ENCODE peak calls at places on chromosomes 3 and 15, in four cellular contexts. E is tibial artery, A is mucosa of descending colon, J is A549. V is an unnamed sample. For H3K4me1, the result is how much of the 10 kb centered on the place peaks cover.

GRCh38 chr15:65305776-65306175 is 1.3 kb downstream of the RNU5B-1 start:
- DNase-seq in E (no peak), A (no peak), J (no peak), V (no peak)

GRCh38 chr3:171374661-171375285 is 85.4 kb downstream of the TNIK start:
- DNase-seq in A (no peak), E (no peak), J (no peak), V (no peak)

GRCh38 chr3:185094691-185095090 is 58.2 kb downstream of the C3orf70 start:
- DNase-seq in J (no peak), E (no peak), A (no peak), V (no peak)

GRCh38 chr3:155643581-155644165 is 101.2 kb downstream of the PLCH1 start:
- DNase-seq in J (peak), A (no peak), E (no peak), V (no peak)

GRCh38 chr15:68550498-68551295 is 28.1 kb upstream of the CORO2B start:
- DNase-seq in E (peak), A (peak), J (peak), V (peak)

GRCh38 chr3:45496550-45496949 is 98.0 kb upstream of the LIMD1 start:
- DNase-seq in A (no peak), E (no peak), J (no peak), V (peak)

GRCh38 chr3:184740509-184741258 is 28.8 kb upstream of the MAGEF1 start:
- DNase-seq in A (no peak), E (no peak), J (no peak), V (no peak)

GRCh38 chr3:58568572-58569286 is 8.5 kb downstream of the FAM107A start:
- DNase-seq in J (peak), E (peak), A (peak), V (peak)

GRCh38 chr3:56054827-56055226 is 413.4 kb downstream of the ERC2 start:
- DNase-seq in E (no peak), A (no peak), J (no peak), V (no peak)

GRCh38 chr15:62835351-62835750 is 207.2 kb upstream of the TPM1 start:
- DNase-seq in E (no peak), A (no peak), J (no peak), V (peak)

GRCh38 chr3:108477511-108478147 is 32.8 kb downstream of the MYH15 start:
- DNase-seq in E (no peak), A (peak), J (peak), V (peak)

GRCh38 chr3:46889381-46890110 is 12.0 kb downstream of the PTH1R start:
- DNase-seq in A (no peak), J (no peak), E (no peak), V (no peak)

GRCh38 chr15:52464478-52464877 is 64.2 kb downstream of the MYO5A start:
- DNase-seq in A (no peak), E (no peak), J (no peak), V (no peak)

GRCh38 chr3:171116802-171117395 is 90.4 kb upstream of the SLC2A2 start:
- DNase-seq in J (no peak), E (no peak), A (no peak), V (no peak)

GRCh38 chr3:44647771-44648170 is 761 bp upstream of the ZNF35 start:
- DNase-seq in J (no peak), E (no peak), A (no peak), V (no peak)

GRCh38 chr3:30035935-30036567 is 570.4 kb upstream of the TGFBR2 start:
- DNase-seq in A (no peak), J (no peak), E (no peak), V (no peak)

GRCh38 chr3:121232309-121233225 is 313.2 kb downstream of the POLQ start:
- DNase-seq in E (no peak), J (no peak), A (no peak), V (peak)

GRCh38 chr15:74301583-74302374 is 65.7 kb downstream of the CCDC33 start:
- DNase-seq in A (no peak), E (no peak), J (no peak), V (no peak)

GRCh38 chr15:62745621-62746180 is 296.8 kb upstream of the TPM1 start:
- DNase-seq in J (no peak), E (no peak), A (no peak), V (no peak)

GRCh38 chr3:88985491-88985890 is 121.9 kb upstream of the EPHA3 start:
- DNase-seq in A (no peak), E (no peak), J (no peak), V (no peak)

GRCh38 chr3:131903988-131904415 is 130.8 kb downstream of the CPNE4 start:
- DNase-seq in A (no peak), E (no peak), J (peak), V (no peak)

DNA sequence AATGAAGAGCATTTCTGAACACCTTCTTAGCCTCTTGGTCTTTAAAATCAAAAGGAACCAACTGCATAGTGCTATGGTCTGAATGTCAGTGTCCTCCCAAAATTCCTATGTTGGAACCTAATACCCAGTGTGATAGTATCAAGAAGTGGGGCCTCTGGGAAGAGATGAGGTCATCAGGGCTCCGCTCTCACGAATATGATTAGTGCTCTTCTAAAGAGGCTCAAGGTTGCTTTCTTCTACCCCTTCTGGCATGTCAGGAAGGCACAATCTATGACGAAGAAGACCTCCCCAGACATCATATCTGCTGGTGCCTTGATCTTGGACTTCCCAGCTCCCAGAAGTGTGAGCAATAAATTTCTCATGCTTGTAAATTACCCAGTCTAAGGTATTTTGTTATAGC is 209.5 kb downstream of the MAGI1 start:
- DNase-seq in J (no peak), E (no peak), A (no peak), V (no peak)
- H3K4me1 ChIP-seq in J (under half), E (under half), A (under half), V (under half)

GRCh38 chr15:83472797-83473196 is 25.7 kb downstream of the SH3GL3 start:
- DNase-seq in A (no peak), J (no peak), E (no peak), V (no peak)

GRCh38 chr15:83472151-83472550 is 25.0 kb downstream of the SH3GL3 start:
- DNase-seq in E (no peak), A (no peak), J (no peak), V (no peak)

GRCh38 chr15:83474578-83474977 is 27.4 kb downstream of the SH3GL3 start:
- DNase-seq in A (no peak), E (no peak), J (no peak), V (no peak)

GRCh38 chr15:83471307-83471866 is 24.2 kb downstream of the SH3GL3 start:
- DNase-seq in J (no peak), A (no peak), E (no peak), V (no peak)

GRCh38 chr15:83470895-83471294 is 23.8 kb downstream of the SH3GL3 start:
- DNase-seq in J (no peak), E (no peak), A (no peak), V (no peak)
- H3K4me1 ChIP-seq in J (under half), E (under half), A (under half), V (under half)

DNA sequence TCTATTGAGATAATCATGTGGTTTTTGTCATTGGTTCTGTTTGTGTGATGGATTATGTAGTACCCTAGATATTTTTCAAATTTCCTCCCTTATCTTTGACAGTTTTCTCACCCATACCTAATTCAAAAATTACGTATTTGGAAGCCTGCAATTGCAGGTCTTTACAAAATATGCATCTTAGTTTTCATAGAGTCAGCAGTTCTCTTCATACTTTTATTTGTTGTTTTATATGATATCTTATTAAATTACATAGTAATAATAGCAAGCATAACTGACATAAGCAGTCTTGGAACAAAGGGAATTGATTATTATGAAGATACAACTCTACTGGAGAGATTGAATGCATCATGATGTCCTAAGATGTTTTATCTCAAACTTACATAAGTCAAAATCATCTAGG is 215.3 kb upstream of the CHRM5 start:
- DNase-seq in J (no peak), E (no peak), A (no peak), V (no peak)
- H3K4me1 ChIP-seq in J (under half), E (under half), A (under half), V (under half)

GRCh38 chr3:98529856-98530459 is 1.8 kb upstream of the GPR15 start:
- DNase-seq in J (no peak), A (no peak), E (no peak), V (no peak)
- H3K4me1 ChIP-seq in J (under half), A (under half), E (under half), V (under half)

GRCh38 chr15:99493461-99493860 is 72.3 kb upstream of the MEF2A start:
- DNase-seq in E (no peak), A (no peak), J (no peak), V (no peak)
- H3K4me1 ChIP-seq in E (under half), A (under half), J (under half), V (under half)

GRCh38 chr3:13266651-13267347 is 153.3 kb downstream of the NUP210 start:
- DNase-seq in E (no peak), J (no peak), A (no peak), V (no peak)

GRCh38 chr3:13267348-13267659 is 152.8 kb downstream of the NUP210 start:
- DNase-seq in E (no peak), J (no peak), A (no peak), V (no peak)

GRCh38 chr3:13265507-13265906 is 154.6 kb downstream of the NUP210 start:
- DNase-seq in A (no peak), J (no peak), E (no peak), V (no peak)

GRCh38 chr3:13265016-13265415 is 155.1 kb downstream of the NUP210 start:
- DNase-seq in A (no peak), E (no peak), J (no peak), V (no peak)

DNA sequence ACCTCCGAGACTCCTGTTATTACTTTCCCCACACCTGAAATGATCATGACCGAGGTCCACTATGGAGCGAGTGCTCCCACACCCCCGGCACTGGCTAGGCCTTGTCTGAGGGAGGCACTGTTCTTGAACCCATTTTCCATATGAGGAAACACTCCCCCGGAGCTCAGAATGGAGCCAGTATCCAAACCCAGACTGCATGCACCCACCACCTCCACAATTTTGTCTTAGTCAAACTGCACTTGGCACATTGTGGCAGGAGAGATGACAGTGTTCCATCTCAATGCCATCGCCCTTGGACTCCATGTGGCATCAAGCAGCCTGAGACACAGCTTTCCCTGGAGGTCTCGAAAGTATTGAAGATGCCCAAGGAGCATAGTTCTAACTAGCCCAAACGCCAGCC is 154.1 kb downstream of the NUP210 start:
- DNase-seq in J (no peak), A (no peak), E (no peak), V (no peak)
- H3K4me1 ChIP-seq in J (under half), A (under half), E (under half), V (under half)

GRCh38 chr3:48469046-48469915 is 22.7 kb downstream of the ATRIP start:
- DNase-seq in E (no peak), J (no peak), A (no peak), V (no peak)
- H3K4me1 ChIP-seq in E (half or more), J (half or more), A (half or more), V (half or more)

GRCh38 chr3:37145607-37146006 is 28.8 kb downstream of the LRRFIP2 start:
- DNase-seq in J (no peak), A (no peak), E (no peak), V (no peak)
- H3K4me1 ChIP-seq in J (under half), A (under half), E (under half), V (under half)